ENCODE peak calls at places on chromosomes 13 and 19, in ten cellular contexts. V is astrocyte; Q is pons; A is GM04504; L is K562; S is fibroblast of the aortic adventitia; U is activated T-cell treated with anti-CD3 and anti-CD28 coated beads, Interleukin-2, amount 50 U/mL, for 24 hours; W is NCI-H774; E is GM20000; C is NCI-H1105. H is an unnamed sample.

GRCh38 chr19:5352229-5352763 is 11.7 kb upstream of the PTPRS start:
- DNase-seq in V (peak), Q (no peak), A (no peak), L (no peak), S (no peak), U (no peak), W (no peak), E (no peak), C (no peak), H (no peak)

GRCh38 chr19:41804327-41804726 is 7.9 kb downstream of the CEACAM3 start:
- DNase-seq in V (no peak), Q (no peak), A (no peak), L (no peak), S (no peak), U (no peak), W (no peak), E (no peak), C (no peak), H (no peak)

GRCh38 chr13:24033527-24034302 is 126.8 kb upstream of the SPATA13 start:
- DNase-seq in V (peak), Q (no peak), A (peak), L (no peak), S (peak), U (no peak), W (no peak), E (no peak), C (no peak), H (no peak)

GRCh38 chr19:57406516-57407123 is 4.3 kb upstream of the ZNF17 start:
- DNase-seq in V (no peak), Q (no peak), A (no peak), L (peak), S (peak), U (peak), W (no peak), E (peak), C (peak), H (peak)

GRCh38 chr13:66994097-66994496 is 236.0 kb downstream of the PCDH9 start:
- DNase-seq in V (peak), Q (peak), A (peak), L (peak), S (peak), U (no peak), W (no peak), E (peak), C (no peak), H (peak)

GRCh38 chr13:50529154-50529882 is 314.2 kb downstream of the DLEU7 start:
- DNase-seq in V (peak), Q (peak), A (peak), L (no peak), S (peak), U (no peak), W (no peak), E (no peak), C (peak), H (no peak)

GRCh38 chr19:55062735-55063491 is at the start of gene RDH13:
- DNase-seq in V (peak), Q (peak), A (peak), L (peak), S (peak), U (peak), W (peak), E (peak), C (peak), H (peak)

GRCh38 chr13:103883152-103883551 is 816.9 kb upstream of the SLC10A2 start:
- DNase-seq in V (peak), Q (peak), A (peak), L (no peak), S (peak), U (no peak), W (peak), E (no peak), C (peak), H (no peak)

GRCh38 chr13:113122571-113123225 is at the start of gene F10:
- DNase-seq in V (no peak), Q (no peak), A (peak), L (peak), S (peak), U (peak), W (no peak), E (no peak), C (no peak), H (no peak)